ENCODE peak calls at places on chromosomes 6 and 20, in five cellular contexts. H is IMR-90, P is esophagus squamous epithelium, V is GM23248, J is left ventricle myocardium inferior. O is an unnamed sample.
A peak's percentile ranks its signal among the peaks of the same experiment; 100 is the strongest.

GRCh38 chr6:106134906-106135634 is 48.9 kb downstream of the PRDM1 start:
- DNase-seq in H (no peak), V (peak; percentile 80), J (no peak), P (no peak), O (peak; percentile 22)

GRCh38 chr6:31903957-31904356 is 2.1 kb upstream of the ZBTB12 start:
- DNase-seq in H (peak; percentile 22), P (no peak), V (no peak), J (no peak), O (no peak)

GRCh38 chr6:43913388-43914271 is 143.6 kb downstream of the VEGFA start:
- DNase-seq in H (peak; percentile 45), V (peak; percentile 58), P (no peak), J (no peak), O (no peak)

GRCh38 chr20:35398660-35399144 is 13.1 kb downstream of the UQCC1 start:
- DNase-seq in H (peak; percentile 26), V (peak; percentile 27), P (no peak), J (no peak), O (no peak)

GRCh38 chr20:41330343-41330720 is 10.3 kb upstream of the LPIN3 start:
- DNase-seq in V (peak; percentile 45), P (no peak), J (no peak), H (peak; percentile 51), O (no peak)

GRCh38 chr6:8218861-8219260 is 116.5 kb upstream of the EEF1E1 start:
- DNase-seq in V (no peak), P (no peak), J (no peak), H (no peak), O (no peak)

GRCh38 chr20:9507544-9508239 is 6.7 kb upstream of the LAMP5 start:
- DNase-seq in V (no peak), H (no peak), P (no peak), J (no peak), O (no peak)

GRCh38 chr20:46355778-46356177 is 47.5 kb upstream of the CDH22 start:
- DNase-seq in J (no peak), V (no peak), P (no peak), H (no peak), O (no peak)

GRCh38 chr6:43181942-43182860 is at the start of gene CUL9:
- DNase-seq in P (peak; percentile 34), H (peak; percentile 58), V (peak; percentile 89), J (peak; percentile 87), O (peak; percentile 63)

DNA sequence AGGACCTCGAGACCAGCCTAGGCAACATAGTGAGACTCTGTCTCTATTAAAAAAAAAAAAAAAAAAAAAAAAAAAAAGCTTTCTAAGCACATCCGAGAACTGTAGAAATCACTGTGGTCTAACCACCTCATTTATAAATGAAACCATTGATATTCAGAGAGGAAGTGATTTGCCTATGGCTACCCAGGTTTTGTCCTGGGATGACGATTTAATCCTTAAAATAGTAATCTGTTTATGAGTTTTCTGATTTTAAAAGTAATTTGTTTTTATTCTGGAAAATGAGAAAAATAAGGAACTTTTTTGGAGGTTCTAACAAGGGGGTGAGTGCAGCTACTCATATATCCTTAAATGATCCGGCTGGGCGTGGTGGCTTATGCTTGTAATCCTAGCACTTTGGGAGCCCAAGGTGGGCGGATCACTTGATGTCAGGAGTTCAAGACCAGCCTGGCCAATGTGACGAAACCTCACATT is 6.5 kb upstream of the BTN3A2 start:
- DNase-seq in J (no peak), V (no peak), H (no peak), P (no peak), O (no peak)
- H3K27ac ChIP-seq in J (no peak overlapping the region), V (no peak overlapping the region), H (no peak overlapping the region), P (no peak overlapping the region), O (no peak overlapping the region)

GRCh38 chr6:21383499-21384085 is 210.0 kb upstream of the SOX4 start:
- DNase-seq in P (no peak), V (no peak), H (no peak), J (no peak), O (no peak)
- H3K27ac ChIP-seq in P (no peak overlapping the region), V (no peak overlapping the region), H (no peak overlapping the region), J (no peak overlapping the region), O (no peak overlapping the region)

DNA sequence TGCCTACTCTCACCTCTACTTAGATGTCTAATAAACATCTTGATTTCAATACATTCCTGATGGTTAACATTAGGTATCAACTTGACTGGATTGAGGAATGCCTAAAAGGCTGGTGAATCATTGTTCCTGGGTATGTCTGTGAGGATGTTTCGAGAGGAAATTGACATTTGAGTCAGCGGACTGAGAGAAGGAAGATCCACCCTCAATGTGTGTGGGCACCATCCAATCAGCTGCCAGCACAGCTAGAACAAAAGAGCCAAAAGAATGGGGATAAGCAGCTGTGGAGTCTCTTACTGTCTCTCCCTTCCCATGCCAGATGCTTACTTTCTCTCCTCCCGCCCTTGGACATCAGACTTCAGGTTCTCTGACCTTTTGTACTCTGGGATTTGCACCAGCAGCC is 128.6 kb upstream of the HS3ST5 start:
- DNase-seq in J (no peak), P (no peak), H (no peak), V (no peak), O (no peak)
- H3K27ac ChIP-seq in J (no peak overlapping the region), P (no peak overlapping the region), H (no peak overlapping the region), V (no peak overlapping the region), O (no peak overlapping the region)

DNA sequence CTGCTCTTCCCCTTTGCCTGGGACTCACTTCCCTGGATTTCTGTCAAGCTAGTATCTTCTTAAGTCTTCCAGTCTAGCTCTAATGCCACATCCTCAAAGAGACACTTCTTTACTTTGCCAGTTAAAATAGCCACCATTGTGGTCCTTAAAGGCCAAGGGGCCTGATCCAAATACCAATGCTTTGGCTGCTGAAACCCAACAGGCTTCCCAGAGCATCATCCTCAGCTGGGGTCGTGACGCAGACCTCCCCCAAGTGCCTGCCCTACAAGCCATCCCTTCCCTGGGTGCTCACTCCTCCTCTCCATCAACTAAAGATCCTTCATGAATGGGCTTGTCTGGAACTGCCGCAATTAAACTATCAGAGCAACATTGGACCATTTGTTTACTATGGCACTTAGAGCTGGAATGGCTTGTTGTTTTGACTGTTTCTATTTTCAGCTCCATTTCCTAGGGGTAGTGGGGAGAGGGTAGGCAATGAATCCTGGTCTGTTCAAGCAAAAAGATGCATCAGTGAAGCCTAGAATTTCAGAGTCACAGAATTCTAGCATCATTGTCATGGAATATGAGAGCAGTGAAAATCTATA is 79.6 kb upstream of the SIRPA start:
- DNase-seq in J (no peak), H (no peak), P (no peak), V (no peak), O (no peak)
- H3K27ac ChIP-seq in J (peak overlapping the region; percentile 83), H (no peak overlapping the region), P (no peak overlapping the region), V (peak overlapping the region; percentile 84), O (peak overlapping the region; percentile 38)

GRCh38 chr20:32506721-32507120 is 78.4 kb downstream of the NOL4L start:
- DNase-seq in H (no peak), J (no peak), V (no peak), P (no peak), O (no peak)

GRCh38 chr20:32505723-32506473 is 79.2 kb downstream of the NOL4L start:
- DNase-seq in H (no peak), P (no peak), V (no peak), J (no peak), O (no peak)

GRCh38 chr20:32495949-32496348 is 89.2 kb downstream of the NOL4L start:
- DNase-seq in J (no peak), P (no peak), H (no peak), V (no peak), O (no peak)

GRCh38 chr20:32497589-32498224 is 87.4 kb downstream of the NOL4L start:
- DNase-seq in H (no peak), J (no peak), P (no peak), V (no peak), O (no peak)

GRCh38 chr20:32501709-32502108 is 83.4 kb downstream of the NOL4L start:
- DNase-seq in P (no peak), V (peak; percentile 35), H (peak; percentile 80), J (no peak), O (peak; percentile 53)
- H3K27ac ChIP-seq in P (no peak overlapping the region), V (no peak overlapping the region), H (no peak overlapping the region), J (no peak overlapping the region), O (no peak overlapping the region)

GRCh38 chr6:143283887-143284640 is 166.4 kb downstream of the ADAT2 start:
- DNase-seq in H (peak; percentile 14), P (no peak), J (no peak), V (peak; percentile 66), O (no peak)
- H3K27ac ChIP-seq in H (no peak overlapping the region), P (no peak overlapping the region), J (no peak overlapping the region), V (no peak overlapping the region), O (no peak overlapping the region)

GRCh38 chr20:38930242-38930569 is 4.0 kb downstream of the FAM83D start:
- DNase-seq in H (no peak), J (no peak), P (no peak), V (no peak), O (no peak)

GRCh38 chr20:38926142-38926933 is at the start of gene FAM83D:
- DNase-seq in P (peak; percentile 75), V (peak; percentile 99), J (peak; percentile 93), H (peak; percentile 97), O (peak; percentile 100)

GRCh38 chr20:38924718-38925117 is 1.5 kb upstream of the FAM83D start:
- DNase-seq in J (no peak), V (no peak), H (no peak), P (no peak), O (no peak)

GRCh38 chr20:38927902-38928578 is 1.8 kb downstream of the FAM83D start:
- DNase-seq in J (no peak), P (no peak), H (no peak), V (no peak), O (peak; percentile 50)

DNA sequence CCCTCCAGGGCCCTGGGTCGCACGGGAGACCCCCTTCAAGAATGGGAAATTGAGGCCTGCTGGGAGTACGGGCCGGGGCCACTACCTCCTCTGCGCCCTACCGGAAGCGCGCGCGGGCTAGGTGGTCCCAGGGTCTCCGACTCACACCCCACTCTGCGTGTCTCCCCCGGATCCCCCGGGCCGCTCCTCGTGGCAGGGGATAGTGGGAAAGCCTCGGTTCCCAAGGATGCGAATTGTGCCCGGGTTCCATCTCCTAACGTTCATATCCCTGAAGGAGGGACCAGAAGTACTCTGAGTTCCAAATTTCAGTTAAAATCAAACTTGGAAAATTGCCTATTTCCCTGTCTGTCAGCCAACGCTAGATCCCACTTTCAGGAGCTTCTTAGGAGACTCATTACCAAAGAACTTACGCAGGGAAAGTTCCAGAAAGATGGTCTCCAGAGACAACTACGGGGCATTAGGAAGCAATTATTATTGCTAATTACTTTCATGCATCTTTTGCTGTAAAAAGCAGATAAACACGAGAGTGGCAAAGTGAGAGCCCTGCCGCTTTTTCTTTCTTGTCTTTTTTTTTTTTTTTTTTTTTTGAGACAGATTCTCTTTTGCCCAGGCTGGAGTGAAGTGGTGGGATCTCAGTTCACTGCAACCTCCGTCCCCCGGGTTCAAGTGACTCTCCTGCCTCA is 858 bp downstream of the FAM83D start:
- DNase-seq in J (no peak), V (peak; percentile 54), P (no peak), H (peak; percentile 36), O (peak; percentile 48)
- H3K27ac ChIP-seq in J (no peak overlapping the region), V (no peak overlapping the region), P (peak overlapping the region; percentile 83), H (peak overlapping the region; percentile 12), O (peak overlapping the region; percentile 75)

GRCh38 chr20:39993737-39994136 is 695.3 kb downstream of the MAFB start:
- DNase-seq in V (no peak), H (no peak), J (peak; percentile 17), P (no peak), O (no peak)
- H3K27ac ChIP-seq in V (no peak overlapping the region), H (no peak overlapping the region), J (no peak overlapping the region), P (no peak overlapping the region), O (no peak overlapping the region)

GRCh38 chr6:23728707-23729106 is 397.3 kb upstream of the NRSN1 start:
- DNase-seq in V (no peak), H (no peak), J (no peak), P (no peak), O (no peak)
- H3K27ac ChIP-seq in V (no peak overlapping the region), H (no peak overlapping the region), J (no peak overlapping the region), P (no peak overlapping the region), O (no peak overlapping the region)